ENCODE peak calls at places on chromosomes 16 and 17, in seven cellular contexts. P, D, R, S, O, F and H are unnamed samples.

GRCh38 chr17:65762973-65763372 is 201.5 kb upstream of the AXIN2 start:
- DNase-seq in P (no peak), D (no peak), R (no peak), S (no peak), O (no peak), F (no peak), H (no peak)

GRCh38 chr16:84074721-84075120 is 32.1 kb upstream of the SLC38A8 start:
- DNase-seq in P (no peak), D (no peak), R (no peak), S (no peak), O (no peak), F (no peak), H (no peak)

GRCh38 chr17:39547713-39548478 is 59.8 kb downstream of the NEUROD2 start:
- DNase-seq in P (peak), D (peak), R (peak), S (no peak), O (peak), F (peak), H (no peak)

GRCh38 chr17:42179911-42180410 is 981 bp downstream of the KCNH4 start:
- DNase-seq in P (no peak), D (no peak), R (peak), S (no peak), O (peak), F (peak), H (no peak)

GRCh38 chr17:35890774-35891155 is 10.6 kb upstream of the CCL5 start:
- DNase-seq in P (no peak), D (no peak), R (no peak), S (no peak), O (no peak), F (no peak), H (no peak)

GRCh38 chr17:64262125-64262421 is 987 bp downstream of the TEX2 start:
- DNase-seq in P (no peak), D (no peak), R (no peak), S (no peak), O (no peak), F (no peak), H (no peak)

GRCh38 chr16:12187939-12188673 is 211.6 kb downstream of the SNX29 start:
- DNase-seq in P (no peak), D (no peak), R (no peak), S (no peak), O (peak), F (no peak), H (no peak)

GRCh38 chr17:7014995-7015586 is 2.7 kb downstream of the RNASEK start:
- DNase-seq in P (peak), D (no peak), R (no peak), S (no peak), O (peak), F (peak), H (peak)

GRCh38 chr16:15829460-15829859 is 27.4 kb downstream of the MYH11 start:
- DNase-seq in P (no peak), D (peak), R (no peak), S (no peak), O (peak), F (no peak), H (no peak)

GRCh38 chr16:65772134-65772732 is 594.3 kb upstream of the CDH5 start:
- DNase-seq in P (no peak), D (no peak), R (no peak), S (no peak), O (no peak), F (no peak), H (no peak)

GRCh38 chr16:75263291-75263962 is 12.0 kb upstream of the BCAR1 start:
- DNase-seq in P (no peak), D (no peak), R (no peak), S (no peak), O (peak), F (no peak), H (no peak)

GRCh38 chr16:85153656-85154091 is 41.4 kb upstream of the CIBAR2 start:
- DNase-seq in P (no peak), D (no peak), R (no peak), S (no peak), O (no peak), F (no peak), H (no peak)

GRCh38 chr17:69655902-69656301 is 241.4 kb downstream of the MAP2K6 start:
- DNase-seq in P (no peak), D (no peak), R (no peak), S (no peak), O (no peak), F (no peak), H (no peak)

GRCh38 chr16:54326266-54326662 is 39.7 kb upstream of the IRX3 start:
- DNase-seq in P (no peak), D (no peak), R (no peak), S (no peak), O (peak), F (no peak), H (no peak)

DNA sequence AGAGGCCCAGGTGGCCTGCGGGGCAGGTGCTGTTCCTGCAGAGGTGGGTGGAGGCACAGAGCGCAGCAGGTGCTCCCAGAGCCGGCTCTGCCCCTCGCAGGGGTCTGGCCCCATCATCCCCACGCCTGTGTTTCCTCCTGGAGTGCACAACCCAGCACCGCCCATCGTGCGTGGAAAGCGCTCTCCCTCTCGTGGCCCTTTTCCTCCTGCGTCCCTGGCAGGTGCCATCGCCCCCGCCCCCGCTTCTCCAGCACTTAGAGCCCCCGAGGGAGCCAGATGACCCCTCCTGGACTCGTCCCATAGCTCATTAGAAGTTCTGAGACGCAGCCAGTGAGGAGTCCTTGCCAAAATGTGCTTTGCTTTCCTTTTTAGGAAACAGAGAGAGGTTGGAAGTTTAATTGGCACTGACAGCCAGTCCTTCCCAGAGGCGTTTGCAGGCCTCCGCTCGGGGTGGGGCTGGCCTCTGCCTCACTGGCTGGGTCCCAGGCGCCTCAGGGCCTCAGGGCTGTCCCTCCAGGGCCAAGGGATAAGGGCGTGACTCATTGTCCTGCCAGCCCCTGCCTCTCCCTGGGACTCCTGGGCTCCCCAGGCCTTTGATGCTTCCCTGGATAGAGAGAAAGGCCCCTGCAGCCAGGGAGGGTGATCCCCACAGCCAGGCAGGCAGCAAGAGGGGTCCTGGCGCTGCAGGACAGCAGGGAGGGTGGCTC is 32.2 kb upstream of the CHMP6 start:
- DNase-seq in P (no peak), D (peak), R (no peak), S (no peak), O (peak), F (no peak), H (peak)
- H3K4me3 ChIP-seq in P (no peak), D (no peak), R (no peak), S (no peak), O (no peak), F (no peak), H (no peak)

GRCh38 chr17:58693751-58694150 is 1.3 kb downstream of the RAD51C start:
- DNase-seq in P (no peak), D (no peak), R (no peak), S (no peak), O (no peak), F (no peak), H (no peak)

GRCh38 chr17:58694302-58694701 is 1.9 kb downstream of the RAD51C start:
- DNase-seq in P (no peak), D (no peak), R (no peak), S (no peak), O (no peak), F (no peak), H (no peak)

GRCh38 chr17:58693208-58693607 is 806 bp downstream of the RAD51C start:
- DNase-seq in P (no peak), D (no peak), R (no peak), S (no peak), O (peak), F (peak), H (no peak)

GRCh38 chr17:58692239-58693055 is at the start of gene RAD51C:
- DNase-seq in P (peak), D (peak), R (peak), S (peak), O (peak), F (peak), H (peak)

DNA sequence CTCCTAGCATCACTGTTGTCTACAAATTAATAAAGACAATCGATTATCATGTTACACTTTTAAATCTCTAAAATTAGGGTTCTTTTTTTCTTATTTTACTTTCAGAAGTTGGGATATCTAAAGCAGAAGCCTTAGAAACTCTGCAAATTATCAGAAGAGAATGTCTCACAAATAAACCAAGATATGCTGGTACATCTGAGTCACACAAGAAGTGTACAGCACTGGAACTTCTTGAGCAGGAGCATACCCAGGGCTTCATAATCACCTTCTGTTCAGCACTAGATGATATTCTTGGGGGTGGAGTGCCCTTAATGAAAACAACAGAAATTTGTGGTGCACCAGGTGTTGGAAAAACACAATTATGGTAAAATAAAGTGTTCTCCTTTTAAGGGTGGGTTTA is 2.4 kb downstream of the RAD51C start:
- DNase-seq in P (no peak), D (no peak), R (no peak), S (no peak), O (no peak), F (no peak), H (no peak)
- H3K4me3 ChIP-seq in P (no peak), D (no peak), R (no peak), S (no peak), O (no peak), F (no peak), H (no peak)

GRCh38 chr16:49643429-49644142 is 212.3 kb downstream of the ZNF423 start:
- DNase-seq in P (peak), D (no peak), R (no peak), S (peak), O (peak), F (no peak), H (peak)
- H3K4me3 ChIP-seq in P (no peak), D (no peak), R (no peak), S (peak), O (peak), F (no peak), H (no peak)

GRCh38 chr16:73483076-73483791 is 435.3 kb upstream of the ZFHX3 start:
- DNase-seq in P (peak), D (no peak), R (no peak), S (no peak), O (peak), F (no peak), H (no peak)
- H3K4me3 ChIP-seq in P (no peak), D (peak), R (no peak), S (no peak), O (no peak), F (no peak), H (no peak)

GRCh38 chr16:88836791-88837190 is 20.0 kb downstream of the GALNS start:
- DNase-seq in P (no peak), D (no peak), R (no peak), S (no peak), O (no peak), F (no peak), H (no peak)
- H3K4me3 ChIP-seq in P (no peak), D (no peak), R (no peak), S (no peak), O (no peak), F (no peak), H (no peak)

GRCh38 chr16:10641555-10641952 is 53.2 kb downstream of the TEKT5 start:
- DNase-seq in P (no peak), D (no peak), R (no peak), S (no peak), O (no peak), F (no peak), H (no peak)
- H3K4me3 ChIP-seq in P (no peak), D (no peak), R (no peak), S (no peak), O (no peak), F (no peak), H (no peak)

DNA sequence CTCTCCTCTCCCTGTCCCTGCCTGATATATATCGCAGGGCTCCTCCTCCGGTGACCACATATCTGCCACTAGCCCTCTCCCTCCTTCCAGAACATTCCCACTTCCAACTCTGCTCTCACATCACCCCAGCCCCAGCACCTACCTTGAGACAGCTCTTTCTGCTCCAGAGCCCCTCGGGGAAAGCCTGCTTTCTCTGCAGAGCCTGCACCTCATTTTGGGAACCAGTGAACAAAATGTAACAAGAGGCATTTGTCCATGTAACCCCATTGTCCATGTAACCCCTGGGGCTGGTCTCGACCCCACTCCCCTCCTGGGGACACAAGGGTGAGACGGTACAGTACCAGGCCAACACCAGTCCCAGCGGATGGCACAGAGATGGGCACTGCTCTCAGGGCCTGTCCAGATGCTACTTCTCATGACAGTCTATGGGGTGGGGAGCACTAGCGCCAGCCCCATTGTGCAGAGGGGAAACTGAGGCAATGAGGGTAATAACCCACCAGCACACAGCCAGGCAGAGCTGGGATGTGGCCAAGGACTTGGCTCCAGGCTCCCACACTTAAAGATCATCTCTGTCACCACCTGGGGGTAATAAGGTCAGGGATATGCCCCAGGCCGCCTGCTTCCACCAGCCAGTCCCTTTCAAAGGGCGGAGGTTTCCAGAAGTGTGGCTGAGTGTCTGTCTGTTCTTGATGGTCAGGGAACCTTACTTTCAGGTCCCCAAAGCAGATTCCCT is 42.8 kb downstream of the TBC1D16 start:
- DNase-seq in P (no peak), D (no peak), R (no peak), S (no peak), O (peak), F (no peak), H (no peak)
- H3K4me3 ChIP-seq in P (no peak), D (no peak), R (no peak), S (no peak), O (peak), F (no peak), H (no peak)

GRCh38 chr16:79966226-79966625 is 365.7 kb upstream of the MAF start:
- DNase-seq in P (no peak), D (no peak), R (no peak), S (no peak), O (no peak), F (no peak), H (no peak)

GRCh38 chr16:79965718-79966117 is 365.2 kb upstream of the MAF start:
- DNase-seq in P (no peak), D (no peak), R (no peak), S (no peak), O (no peak), F (no peak), H (no peak)

GRCh38 chr16:79969458-79969857 is 368.9 kb upstream of the MAF start:
- DNase-seq in P (no peak), D (no peak), R (no peak), S (no peak), O (no peak), F (no peak), H (no peak)

GRCh38 chr16:79962962-79963361 is 362.4 kb upstream of the MAF start:
- DNase-seq in P (no peak), D (no peak), R (no peak), S (no peak), O (no peak), F (no peak), H (no peak)

GRCh38 chr16:79964104-79964503 is 363.6 kb upstream of the MAF start:
- DNase-seq in P (no peak), D (no peak), R (no peak), S (no peak), O (no peak), F (no peak), H (no peak)
- H3K4me3 ChIP-seq in P (no peak), D (no peak), R (no peak), S (no peak), O (no peak), F (no peak), H (no peak)

DNA sequence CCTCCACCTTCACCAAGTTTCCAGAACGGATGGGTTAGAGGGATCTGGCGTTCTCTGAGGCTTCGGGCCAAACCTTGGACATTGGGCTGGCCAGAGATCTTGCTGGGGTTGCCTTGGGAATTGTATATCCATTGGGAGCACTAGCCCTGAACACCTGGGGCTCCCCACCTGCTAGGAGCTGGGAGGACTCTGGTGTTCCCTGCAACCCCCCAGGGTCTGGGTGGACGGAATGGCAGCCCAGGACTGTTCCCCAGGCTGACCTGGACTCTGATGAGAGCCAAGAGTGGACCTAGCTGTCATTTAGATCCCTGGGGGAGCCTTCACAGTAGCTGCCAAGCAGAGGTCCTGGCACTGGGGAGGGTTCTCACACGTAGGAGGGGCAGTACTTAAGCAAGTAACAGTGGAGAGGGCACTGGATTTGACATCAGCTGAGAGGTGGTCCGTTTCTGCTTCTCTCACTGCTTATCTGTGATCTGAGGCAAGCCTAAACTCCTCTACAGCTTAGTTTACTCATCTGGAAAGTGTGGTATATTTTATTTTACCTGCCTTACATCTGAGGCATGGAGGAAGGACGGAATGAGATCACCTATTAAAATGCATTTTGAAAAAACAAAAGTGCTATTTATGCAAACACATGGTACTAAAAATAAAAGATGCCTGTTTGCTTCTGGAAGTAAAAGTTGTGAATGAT is 11.7 kb downstream of the SOCS3 start:
- DNase-seq in P (no peak), D (no peak), R (no peak), S (no peak), O (no peak), F (no peak), H (no peak)
- H3K4me3 ChIP-seq in P (no peak), D (no peak), R (no peak), S (no peak), O (no peak), F (no peak), H (no peak)

DNA sequence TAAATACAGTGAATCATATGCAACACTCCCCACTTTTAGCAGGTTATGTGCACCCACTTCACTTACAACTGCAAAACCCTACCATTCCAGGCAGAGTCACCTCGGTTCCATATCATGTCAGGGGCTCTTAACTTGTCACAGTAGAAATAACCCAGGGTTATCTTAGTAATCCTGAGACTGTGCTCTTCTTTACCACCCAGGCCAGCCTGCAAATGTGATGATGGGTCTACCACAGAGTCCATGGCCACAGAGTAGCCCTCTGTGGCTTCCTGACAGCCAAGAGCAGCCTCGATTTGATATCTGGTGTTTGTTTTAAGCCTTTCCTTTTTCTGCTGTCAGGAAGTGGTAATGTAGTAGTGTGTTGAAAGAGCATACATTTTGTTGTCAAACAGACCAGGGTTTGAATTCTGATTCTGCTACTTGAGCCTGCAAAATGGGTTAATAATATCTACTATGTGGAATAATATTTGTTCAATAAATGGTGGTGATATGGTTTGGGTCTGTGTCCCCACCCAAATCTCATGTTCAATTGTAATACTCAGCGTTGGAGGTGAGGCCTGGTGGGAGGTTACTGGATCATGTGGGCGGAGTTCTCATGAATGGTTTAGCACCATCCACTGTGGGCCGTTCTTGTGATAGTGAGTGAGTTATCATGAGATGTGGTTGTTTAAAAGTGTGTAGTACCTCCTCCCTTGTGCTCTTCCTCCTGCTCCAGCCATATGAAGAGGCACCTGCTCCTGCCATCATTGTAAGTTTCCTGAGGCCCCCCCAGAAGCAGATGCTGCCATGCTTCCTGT is 416.5 kb downstream of the UTP18 start:
- DNase-seq in P (no peak), D (no peak), R (no peak), S (no peak), O (no peak), F (no peak), H (no peak)
- H3K4me3 ChIP-seq in P (no peak), D (no peak), R (no peak), S (no peak), O (no peak), F (no peak), H (no peak)